ENCODE peak calls at places on chromosomes 13 and 19, in four cellular contexts. D is neuronal stem cell, K is IMR-90, H is neural progenitor cell. U is an unnamed sample.

GRCh38 chr19:48815870-48816501 is 5.2 kb upstream of the BCAT2 start:
- DNase-seq in D (no peak), K (peak), H (no peak), U (no peak)

GRCh38 chr13:94329754-94330551 is 149.5 kb downstream of the DCT start:
- DNase-seq in D (no peak), K (peak), H (no peak), U (peak)

GRCh38 chr13:67228909-67229308 is 1.2 kb downstream of the PCDH9 start:
- DNase-seq in D (no peak), K (peak), H (no peak), U (no peak)

GRCh38 chr13:68390987-68391386 is 1160.9 kb upstream of the PCDH9 start:
- DNase-seq in D (no peak), K (no peak), H (no peak), U (no peak)

GRCh38 chr13:45267215-45267614 is 66.4 kb upstream of the KCTD4 start:
- DNase-seq in D (no peak), K (no peak), H (no peak), U (no peak)

GRCh38 chr13:113470073-113470472 is 16.8 kb upstream of the ADPRHL1 start:
- DNase-seq in D (no peak), K (no peak), H (no peak), U (no peak)

GRCh38 chr19:41785653-41786052 is 10.7 kb upstream of the CEACAM3 start:
- DNase-seq in D (peak), K (peak), H (peak), U (peak)

GRCh38 chr13:108346376-108346775 is 76.9 kb downstream of the TNFSF13B start:
- DNase-seq in D (no peak), K (no peak), H (no peak), U (no peak)

GRCh38 chr13:74920945-74921725 is 560.8 kb downstream of the TBC1D4 start:
- DNase-seq in D (no peak), K (no peak), H (no peak), U (no peak)

GRCh38 chr19:3784607-3785463 is 1.3 kb downstream of the MATK start:
- DNase-seq in D (no peak), K (no peak), H (peak), U (no peak)

GRCh38 chr13:100584901-100585300 is 3.7 kb downstream of the GGACT start:
- DNase-seq in D (no peak), K (no peak), H (no peak), U (no peak)

GRCh38 chr19:47097396-47098217 is 16.0 kb downstream of the ZC3H4 start:
- DNase-seq in D (no peak), K (no peak), H (no peak), U (no peak)

GRCh38 chr13:109148243-109148642 is 518.8 kb downstream of the MYO16 start:
- DNase-seq in D (no peak), K (peak), H (no peak), U (no peak)

GRCh38 chr13:111282425-111282824 is 38.0 kb upstream of the TEX29 start:
- DNase-seq in D (no peak), K (no peak), H (no peak), U (no peak)

GRCh38 chr13:51585696-51586095 is 1.4 kb downstream of the WDFY2 start:
- DNase-seq in D (no peak), K (peak), H (no peak), U (no peak)

GRCh38 chr19:6481541-6482342 is at the start of gene DENND1C:
- DNase-seq in D (no peak), K (no peak), H (peak), U (no peak)
- H3K4me3 ChIP-seq in D (no peak), K (no peak), H (no peak), U (no peak)

DNA sequence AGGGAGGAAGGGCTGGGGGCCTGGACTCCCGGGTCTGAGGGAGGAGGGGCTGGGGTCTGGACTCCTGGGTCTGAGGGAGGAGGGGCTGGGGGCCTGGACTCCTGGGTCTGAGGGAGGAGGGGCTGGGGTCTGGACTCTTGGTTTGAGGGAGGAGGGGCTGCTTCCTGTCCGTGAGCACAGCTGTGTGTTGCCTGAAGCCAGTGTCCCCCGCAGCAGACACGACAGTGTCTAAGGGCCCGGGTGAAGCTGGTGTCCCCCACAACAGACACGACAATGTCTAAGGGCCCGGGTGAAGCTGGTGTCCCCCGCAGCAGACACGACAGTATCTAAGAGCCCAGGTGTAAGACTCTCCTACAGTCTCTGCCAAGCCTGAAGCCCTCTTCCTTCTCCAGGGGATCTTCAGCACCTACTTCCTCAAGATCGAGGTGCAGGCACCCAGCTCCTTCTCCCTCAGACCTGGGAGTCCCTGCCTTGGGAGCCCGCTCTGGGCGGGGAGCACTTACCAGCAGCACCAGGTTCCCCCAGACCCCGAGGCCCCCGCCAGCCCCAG is 346 bp downstream of the PTPRH start:
- DNase-seq in D (no peak), K (no peak), H (no peak), U (no peak)
- H3K9ac ChIP-seq in D (no peak), K (no peak), H (no peak), U (no peak)

DNA sequence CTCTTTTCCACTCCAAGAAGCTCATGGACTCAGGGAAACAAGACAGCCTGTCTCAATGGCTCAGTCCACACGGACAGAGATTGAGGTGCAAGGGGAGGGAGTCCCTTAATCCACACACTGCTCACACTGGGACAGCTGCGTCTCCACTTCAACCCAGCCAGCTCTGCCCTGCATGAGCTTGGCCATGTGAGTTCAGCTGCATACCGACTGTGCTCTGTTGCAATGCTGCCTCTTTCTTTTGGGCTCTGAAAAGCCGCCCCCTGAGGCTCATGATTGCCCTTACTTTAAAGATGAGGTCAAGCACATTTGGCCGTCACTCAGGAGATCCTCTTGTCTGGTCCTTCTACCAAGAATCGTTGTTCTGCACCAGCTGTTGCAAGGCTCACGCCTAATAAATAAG is 64.8 kb upstream of the KCTD15 start:
- DNase-seq in D (no peak), K (no peak), H (no peak), U (no peak)
- H3K4me3 ChIP-seq in D (no peak), K (no peak), H (no peak), U (no peak)

DNA sequence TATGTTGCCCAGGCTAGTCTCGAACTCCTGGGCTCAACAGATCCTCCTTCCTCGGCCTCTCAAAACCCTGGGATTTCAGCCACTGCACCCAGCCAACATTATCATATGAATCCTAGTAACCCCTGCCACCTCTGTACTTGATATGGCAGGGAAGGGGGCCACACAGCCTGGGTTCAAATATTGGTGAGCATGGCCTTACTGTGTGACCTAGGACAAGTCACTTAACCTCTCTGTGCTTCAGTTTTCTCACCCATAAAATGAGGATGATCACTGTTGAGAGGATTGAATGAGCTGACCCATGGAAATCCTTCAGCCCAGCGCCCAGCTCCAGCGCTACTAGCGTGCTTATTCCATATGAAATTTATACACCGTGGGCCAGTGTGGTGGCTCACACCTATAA is 3.6 kb upstream of the COMP start:
- DNase-seq in D (no peak), K (no peak), H (no peak), U (no peak)
- H3K9ac ChIP-seq in D (no peak), K (no peak), H (no peak), U (no peak)